ENCODE peak calls at places on chromosomes 5 and 9, in ten cellular contexts. One of them, this sample, is unnamed.

GRCh38 chr9:116166713-116167112 is 13.1 kb downstream of the PAPPA start:
- DNase-seq in H1: no peak
- DNase-seq in spleen: no peak
- DNase-seq in stomach: no peak
- DNase-seq in sigmoid colon: no peak
- DNase-seq in transverse colon: no peak
- DNase-seq in HCT116: no peak
- DNase-seq in endothelial cell of umbilical vein: no peak
- DNase-seq in K562: no peak
- DNase-seq in breast epithelium: no peak
- DNase-seq in this sample: no peak

GRCh38 chr9:130036099-130036498 is 6.9 kb downstream of the FNBP1 start:
- DNase-seq in HCT116: no peak
- DNase-seq in stomach: no peak
- DNase-seq in breast epithelium: no peak
- DNase-seq in K562: no peak
- DNase-seq in H1: no peak
- DNase-seq in endothelial cell of umbilical vein: peak; percentile 81
- DNase-seq in transverse colon: no peak
- DNase-seq in sigmoid colon: no peak
- DNase-seq in spleen: no peak
- DNase-seq in this sample: no peak

GRCh38 chr5:169503899-169504298 is 79.7 kb upstream of the SPDL1 start:
- DNase-seq in spleen: no peak
- DNase-seq in HCT116: no peak
- DNase-seq in K562: no peak
- DNase-seq in sigmoid colon: no peak
- DNase-seq in breast epithelium: no peak
- DNase-seq in stomach: no peak
- DNase-seq in endothelial cell of umbilical vein: peak; percentile 76
- DNase-seq in H1: no peak
- DNase-seq in transverse colon: no peak
- DNase-seq in this sample: no peak

GRCh38 chr5:102811962-102812361 is 56.9 kb downstream of the PAM start:
- DNase-seq in transverse colon: no peak
- DNase-seq in K562: no peak
- DNase-seq in sigmoid colon: no peak
- DNase-seq in HCT116: peak; percentile 52
- DNase-seq in H1: no peak
- DNase-seq in spleen: no peak
- DNase-seq in stomach: no peak
- DNase-seq in endothelial cell of umbilical vein: peak; percentile 85
- DNase-seq in breast epithelium: no peak
- DNase-seq in this sample: no peak

GRCh38 chr5:124986667-124987066 is 240.2 kb upstream of the ZNF608 start:
- DNase-seq in K562: no peak
- DNase-seq in breast epithelium: no peak
- DNase-seq in H1: no peak
- DNase-seq in endothelial cell of umbilical vein: no peak
- DNase-seq in spleen: no peak
- DNase-seq in HCT116: no peak
- DNase-seq in transverse colon: no peak
- DNase-seq in sigmoid colon: no peak
- DNase-seq in stomach: no peak
- DNase-seq in this sample: no peak

GRCh38 chr9:34623386-34624235 is 3.3 kb upstream of the DCTN3 start:
- DNase-seq in transverse colon: no peak
- DNase-seq in HCT116: no peak
- DNase-seq in spleen: peak; percentile 81
- DNase-seq in sigmoid colon: peak; percentile 71
- DNase-seq in K562: no peak
- DNase-seq in H1: no peak
- DNase-seq in breast epithelium: no peak
- DNase-seq in stomach: no peak
- DNase-seq in endothelial cell of umbilical vein: no peak
- DNase-seq in this sample: no peak

GRCh38 chr5:174910245-174910737 is 185.9 kb downstream of the MSX2 start:
- DNase-seq in HCT116: peak; percentile 49
- DNase-seq in stomach: peak; percentile 69
- DNase-seq in transverse colon: peak; percentile 56
- DNase-seq in K562: peak; percentile 73
- DNase-seq in spleen: peak; percentile 82
- DNase-seq in H1: peak; percentile 92
- DNase-seq in sigmoid colon: peak; percentile 76
- DNase-seq in endothelial cell of umbilical vein: peak; percentile 3
- DNase-seq in breast epithelium: peak; percentile 77
- DNase-seq in this sample: peak; percentile 27

GRCh38 chr9:116450378-116451139 is 236.5 kb upstream of the TRIM32 start:
- DNase-seq in endothelial cell of umbilical vein: no peak
- DNase-seq in sigmoid colon: no peak
- DNase-seq in transverse colon: no peak
- DNase-seq in breast epithelium: no peak
- DNase-seq in K562: no peak
- DNase-seq in HCT116: no peak
- DNase-seq in H1: no peak
- DNase-seq in stomach: no peak
- DNase-seq in spleen: no peak
- DNase-seq in this sample: peak; percentile 6

GRCh38 chr9:87530716-87531115 is 33.0 kb downstream of the DAPK1 start:
- DNase-seq in K562: no peak
- DNase-seq in sigmoid colon: no peak
- DNase-seq in endothelial cell of umbilical vein: no peak
- DNase-seq in H1: no peak
- DNase-seq in spleen: no peak
- DNase-seq in transverse colon: no peak
- DNase-seq in HCT116: no peak
- DNase-seq in stomach: no peak
- DNase-seq in breast epithelium: no peak
- DNase-seq in this sample: no peak

GRCh38 chr9:87528969-87529368 is 31.3 kb downstream of the DAPK1 start:
- DNase-seq in stomach: no peak
- DNase-seq in breast epithelium: no peak
- DNase-seq in K562: no peak
- DNase-seq in H1: no peak
- DNase-seq in sigmoid colon: no peak
- DNase-seq in endothelial cell of umbilical vein: no peak
- DNase-seq in HCT116: no peak
- DNase-seq in transverse colon: no peak
- DNase-seq in spleen: no peak
- DNase-seq in this sample: no peak

GRCh38 chr9:87533291-87533690 is 35.6 kb downstream of the DAPK1 start:
- DNase-seq in breast epithelium: no peak
- DNase-seq in K562: no peak
- DNase-seq in stomach: no peak
- DNase-seq in H1: no peak
- DNase-seq in sigmoid colon: no peak
- DNase-seq in transverse colon: no peak
- DNase-seq in HCT116: no peak
- DNase-seq in endothelial cell of umbilical vein: no peak
- DNase-seq in spleen: no peak
- DNase-seq in this sample: no peak

GRCh38 chr9:87529666-87530065 is 32.0 kb downstream of the DAPK1 start:
- DNase-seq in stomach: no peak
- DNase-seq in H1: no peak
- DNase-seq in K562: no peak
- DNase-seq in transverse colon: no peak
- DNase-seq in endothelial cell of umbilical vein: no peak
- DNase-seq in spleen: no peak
- DNase-seq in HCT116: no peak
- DNase-seq in breast epithelium: no peak
- DNase-seq in sigmoid colon: no peak
- DNase-seq in this sample: no peak

DNA sequence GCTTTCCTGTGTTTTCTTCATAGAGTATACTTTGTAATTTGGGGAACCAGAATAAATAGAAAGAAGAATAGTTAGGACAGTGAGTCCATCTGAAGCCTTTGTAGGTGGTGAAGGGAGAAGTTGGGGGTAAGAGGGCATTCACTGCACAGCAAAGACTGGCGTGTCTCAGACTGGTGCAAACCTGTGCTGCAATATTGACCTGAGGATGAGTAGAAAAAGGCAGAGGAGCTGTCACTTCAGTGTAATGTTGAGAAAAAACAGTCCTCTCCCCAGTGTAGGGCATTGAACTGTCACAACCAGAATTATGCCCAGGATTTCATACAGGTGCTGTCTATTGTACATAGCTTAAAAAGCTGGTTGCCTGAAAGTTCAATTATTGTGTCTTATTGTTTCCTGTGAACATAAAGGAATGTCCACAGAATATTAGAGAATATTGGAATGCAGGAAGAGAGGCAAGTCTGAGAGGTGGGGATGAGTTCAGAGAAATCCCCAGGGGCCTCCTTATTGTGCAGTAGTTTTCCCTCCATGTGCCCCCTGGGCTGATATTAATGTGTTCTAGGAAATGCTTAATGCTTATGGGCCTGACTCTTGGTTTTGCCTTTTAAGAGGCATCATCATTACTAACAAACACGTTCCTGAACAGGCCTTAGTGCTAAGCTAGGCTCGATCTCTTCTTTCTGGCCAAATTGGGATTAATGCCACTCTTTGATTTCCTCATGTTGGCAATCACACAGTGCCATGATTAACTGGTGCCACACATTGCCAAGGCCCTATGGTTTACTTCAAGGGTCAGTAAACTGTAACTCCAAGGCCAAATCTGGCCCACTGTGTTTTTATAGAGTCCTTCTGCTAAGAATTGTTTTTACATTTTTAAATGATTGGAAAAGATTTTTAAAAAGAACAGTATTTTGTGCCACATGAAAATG is 34.0 kb downstream of the DAPK1 start:
- DNase-seq in K562: no peak
- DNase-seq in breast epithelium: no peak
- DNase-seq in endothelial cell of umbilical vein: no peak
- DNase-seq in stomach: no peak
- DNase-seq in HCT116: no peak
- DNase-seq in H1: no peak
- DNase-seq in spleen: no peak
- DNase-seq in transverse colon: no peak
- DNase-seq in sigmoid colon: no peak
- DNase-seq in this sample: no peak
- TF ChIP-seq POLR2AphosphoS5 in K562: no peak
- TF ChIP-seq POLR2AphosphoS5 in breast epithelium: no peak
- TF ChIP-seq POLR2AphosphoS5 in endothelial cell of umbilical vein: no peak
- TF ChIP-seq POLR2AphosphoS5 in stomach: no peak
- TF ChIP-seq POLR2AphosphoS5 in HCT116: no peak
- TF ChIP-seq POLR2AphosphoS5 in H1: no peak
- TF ChIP-seq POLR2AphosphoS5 in spleen: no peak
- TF ChIP-seq POLR2AphosphoS5 in transverse colon: no peak
- TF ChIP-seq POLR2AphosphoS5 in sigmoid colon: no peak
- TF ChIP-seq POLR2AphosphoS5 in this sample: no peak

GRCh38 chr5:55821731-55822512 is 29.2 kb upstream of the IL31RA start:
- DNase-seq in endothelial cell of umbilical vein: peak; percentile 21
- DNase-seq in HCT116: no peak
- DNase-seq in spleen: peak; percentile 77
- DNase-seq in breast epithelium: no peak
- DNase-seq in K562: peak; percentile 8
- DNase-seq in H1: peak; percentile 52
- DNase-seq in sigmoid colon: no peak
- DNase-seq in stomach: peak; percentile 35
- DNase-seq in transverse colon: no peak
- DNase-seq in this sample: no peak

GRCh38 chr5:55820488-55820887 is 30.7 kb upstream of the IL31RA start:
- DNase-seq in sigmoid colon: no peak
- DNase-seq in K562: no peak
- DNase-seq in breast epithelium: no peak
- DNase-seq in stomach: no peak
- DNase-seq in transverse colon: no peak
- DNase-seq in spleen: no peak
- DNase-seq in H1: no peak
- DNase-seq in HCT116: no peak
- DNase-seq in endothelial cell of umbilical vein: no peak
- DNase-seq in this sample: no peak

GRCh38 chr5:55823151-55823796 is 27.9 kb upstream of the IL31RA start:
- DNase-seq in HCT116: no peak
- DNase-seq in breast epithelium: no peak
- DNase-seq in spleen: no peak
- DNase-seq in sigmoid colon: no peak
- DNase-seq in transverse colon: no peak
- DNase-seq in H1: no peak
- DNase-seq in endothelial cell of umbilical vein: no peak
- DNase-seq in stomach: no peak
- DNase-seq in K562: no peak
- DNase-seq in this sample: peak; percentile 47
- H3K4me1 ChIP-seq in HCT116: no peaks in the 10 kb centered on the region
- H3K4me1 ChIP-seq in breast epithelium: no peaks in the 10 kb centered on the region
- H3K4me1 ChIP-seq in spleen: peaks cover 7% of the 10 kb centered on the region
- H3K4me1 ChIP-seq in sigmoid colon: no peaks in the 10 kb centered on the region
- H3K4me1 ChIP-seq in transverse colon: no peaks in the 10 kb centered on the region
- H3K4me1 ChIP-seq in H1: no peaks in the 10 kb centered on the region
- H3K4me1 ChIP-seq in endothelial cell of umbilical vein: peaks cover 4% of the 10 kb centered on the region
- H3K4me1 ChIP-seq in stomach: peaks cover 7% of the 10 kb centered on the region
- H3K4me1 ChIP-seq in K562: peaks cover 6% of the 10 kb centered on the region
- H3K4me1 ChIP-seq in this sample: peaks cover 6% of the 10 kb centered on the region

GRCh38 chr9:127568618-127568970 is 43.5 kb upstream of the STXBP1 start:
- DNase-seq in transverse colon: no peak
- DNase-seq in H1: no peak
- DNase-seq in endothelial cell of umbilical vein: no peak
- DNase-seq in stomach: no peak
- DNase-seq in HCT116: no peak
- DNase-seq in K562: no peak
- DNase-seq in breast epithelium: no peak
- DNase-seq in spleen: no peak
- DNase-seq in sigmoid colon: no peak
- DNase-seq in this sample: no peak

GRCh38 chr9:127570533-127571111 is 41.5 kb upstream of the STXBP1 start:
- DNase-seq in K562: no peak
- DNase-seq in stomach: peak; percentile 43
- DNase-seq in breast epithelium: no peak
- DNase-seq in sigmoid colon: no peak
- DNase-seq in endothelial cell of umbilical vein: no peak
- DNase-seq in H1: no peak
- DNase-seq in spleen: no peak
- DNase-seq in HCT116: no peak
- DNase-seq in transverse colon: no peak
- DNase-seq in this sample: no peak

GRCh38 chr9:127567898-127568617 is 44.0 kb upstream of the STXBP1 start:
- DNase-seq in spleen: peak; percentile 84
- DNase-seq in H1: peak; percentile 71
- DNase-seq in breast epithelium: no peak
- DNase-seq in transverse colon: peak; percentile 36
- DNase-seq in sigmoid colon: no peak
- DNase-seq in HCT116: no peak
- DNase-seq in K562: peak; percentile 64
- DNase-seq in endothelial cell of umbilical vein: no peak
- DNase-seq in stomach: no peak
- DNase-seq in this sample: no peak

GRCh38 chr9:127569819-127570401 is 42.2 kb upstream of the STXBP1 start:
- DNase-seq in sigmoid colon: no peak
- DNase-seq in endothelial cell of umbilical vein: no peak
- DNase-seq in breast epithelium: no peak
- DNase-seq in H1: no peak
- DNase-seq in K562: no peak
- DNase-seq in transverse colon: no peak
- DNase-seq in stomach: no peak
- DNase-seq in spleen: no peak
- DNase-seq in HCT116: no peak
- DNase-seq in this sample: no peak

DNA sequence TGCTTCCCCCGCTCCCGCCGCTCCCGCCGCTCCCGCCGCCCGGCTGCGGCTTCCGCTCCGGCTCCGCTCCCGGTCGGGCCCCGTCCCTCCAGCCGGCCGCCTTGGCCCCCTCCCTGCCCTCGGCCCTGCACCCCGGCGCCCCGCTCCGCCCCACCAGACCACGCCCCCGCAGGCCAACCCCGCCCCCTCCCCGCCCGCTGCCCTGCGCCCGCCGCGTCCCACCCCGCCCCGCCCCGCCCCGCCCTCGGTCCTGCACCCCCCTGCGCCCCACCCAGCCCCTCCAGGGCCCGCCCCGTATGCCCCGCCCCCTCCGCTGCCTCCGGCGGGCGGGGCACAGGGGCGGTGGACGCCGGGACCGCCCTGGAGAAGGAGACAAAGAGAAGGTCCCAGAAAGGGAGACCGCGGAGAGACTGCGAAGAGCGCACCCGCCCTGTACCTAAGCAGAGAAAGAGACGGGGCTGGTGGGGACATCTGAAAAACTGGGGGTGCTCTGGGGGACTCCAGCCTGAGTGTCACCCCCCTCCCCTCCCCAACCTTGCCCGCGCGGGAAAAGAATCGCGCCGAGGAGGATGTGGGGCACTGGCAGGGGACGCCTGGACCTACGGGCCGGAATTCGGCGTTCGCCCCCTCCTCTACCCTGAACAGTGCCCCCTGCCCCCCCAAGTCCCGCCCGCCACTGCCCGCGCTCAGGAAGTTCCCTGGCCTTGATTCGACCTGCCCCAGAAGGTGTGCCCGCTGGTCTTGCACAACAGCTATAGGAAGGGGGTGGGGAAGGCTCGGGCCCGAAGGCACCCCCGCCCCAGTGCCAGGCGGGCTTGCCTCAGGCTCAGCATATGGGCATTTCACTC is 42.9 kb upstream of the STXBP1 start:
- DNase-seq in breast epithelium: peak; percentile 85
- DNase-seq in spleen: peak; percentile 90
- DNase-seq in HCT116: no peak
- DNase-seq in H1: peak; percentile 83
- DNase-seq in K562: peak; percentile 99
- DNase-seq in stomach: peak; percentile 87
- DNase-seq in sigmoid colon: peak; percentile 92
- DNase-seq in transverse colon: peak; percentile 88
- DNase-seq in endothelial cell of umbilical vein: peak; percentile 63
- DNase-seq in this sample: peak; percentile 88
- TF ChIP-seq POLR2A in breast epithelium: peak; percentile 72
- TF ChIP-seq POLR2A in spleen: peak; percentile 55
- TF ChIP-seq POLR2A in HCT116: no peak
- TF ChIP-seq POLR2A in H1: no peak
- TF ChIP-seq POLR2A in K562: no peak
- TF ChIP-seq POLR2A in stomach: no peak
- TF ChIP-seq POLR2A in sigmoid colon: peak; percentile 44
- TF ChIP-seq POLR2A in transverse colon: peak; percentile 77
- TF ChIP-seq POLR2A in endothelial cell of umbilical vein: peak; percentile 67
- TF ChIP-seq POLR2A in this sample: peak; percentile 29

DNA sequence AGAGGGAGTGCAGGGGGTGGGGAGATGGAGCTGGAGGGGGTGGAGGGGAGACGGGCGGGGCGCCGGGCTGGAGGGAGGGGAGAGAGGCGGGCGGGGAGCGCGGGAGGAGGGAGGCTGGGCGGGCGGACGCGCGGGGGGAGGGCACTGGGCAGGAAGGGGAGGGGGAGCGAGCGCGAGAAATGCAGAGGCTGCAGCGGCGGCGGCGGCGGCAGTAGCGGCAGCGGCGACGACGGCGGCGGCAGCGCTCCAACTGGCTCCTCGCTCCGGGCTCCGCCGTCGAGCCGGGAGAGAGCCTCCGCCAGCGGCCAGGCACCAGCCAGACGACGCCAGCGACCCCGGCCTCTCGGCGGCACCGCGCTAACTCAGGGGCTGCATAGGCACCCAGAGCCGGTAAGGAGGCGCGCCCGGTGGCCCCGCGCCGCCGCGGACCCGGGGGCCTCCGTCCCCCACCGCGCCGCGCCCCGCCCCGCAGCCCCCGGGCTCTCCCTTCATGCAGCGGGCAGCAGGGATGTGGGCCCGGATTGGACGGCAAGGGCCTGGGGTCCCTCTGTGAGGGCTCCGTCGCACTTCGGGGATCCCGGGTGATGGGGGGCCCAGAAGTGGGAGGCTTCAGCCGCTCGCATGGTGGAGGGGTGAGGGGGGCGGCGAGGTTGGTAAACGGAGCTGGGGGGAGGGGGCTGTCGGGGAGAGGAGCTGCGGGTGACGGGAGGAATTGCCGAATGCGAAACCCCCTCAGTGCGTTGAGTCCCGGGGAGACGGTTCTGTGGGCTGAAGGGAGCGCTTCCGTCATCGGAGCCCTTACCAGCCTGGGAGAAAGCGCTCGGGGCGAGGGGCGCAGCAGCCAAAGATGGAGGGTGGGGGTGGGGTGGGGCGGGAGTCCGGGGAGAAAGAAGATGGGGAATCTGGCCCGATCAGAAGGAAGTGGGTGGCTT is at the start of gene BASP1:
- DNase-seq in sigmoid colon: peak; percentile 80
- DNase-seq in HCT116: no peak
- DNase-seq in stomach: peak; percentile 70
- DNase-seq in breast epithelium: no peak
- DNase-seq in spleen: peak; percentile 97
- DNase-seq in K562: no peak
- DNase-seq in H1: peak; percentile 81
- DNase-seq in transverse colon: peak; percentile 79
- DNase-seq in endothelial cell of umbilical vein: peak; percentile 67
- DNase-seq in this sample: peak; percentile 85
- TF ChIP-seq POLR2AphosphoS5 in sigmoid colon: no peak
- TF ChIP-seq POLR2AphosphoS5 in HCT116: no peak
- TF ChIP-seq POLR2AphosphoS5 in stomach: no peak
- TF ChIP-seq POLR2AphosphoS5 in breast epithelium: no peak
- TF ChIP-seq POLR2AphosphoS5 in spleen: peak; percentile 92
- TF ChIP-seq POLR2AphosphoS5 in K562: no peak
- TF ChIP-seq POLR2AphosphoS5 in H1: peak; percentile 29
- TF ChIP-seq POLR2AphosphoS5 in transverse colon: peak; percentile 53
- TF ChIP-seq POLR2AphosphoS5 in endothelial cell of umbilical vein: peak; percentile 96
- TF ChIP-seq POLR2AphosphoS5 in this sample: peak; percentile 8

This sample was measured in prostate gland.